ENCODE peak calls at places on chromosomes 16 and 17, in four cellular contexts. L is fibroblast of lung, J is foreskin fibroblast, S is neural crest cell. T is an unnamed sample.

GRCh38 chr17:49585422-49586027 is 9.9 kb downstream of the NXPH3 start:
- DNase-seq in J (no peak), S (no peak), L (no peak), T (no peak)

GRCh38 chr17:40121191-40121885 is 433 bp upstream of the MSL1 start:
- DNase-seq in J (peak), L (peak), S (peak), T (peak)

GRCh38 chr17:21039839-21040575 is 2.8 kb downstream of the USP22 start:
- DNase-seq in L (peak), J (no peak), S (no peak), T (no peak)

GRCh38 chr16:69833357-69833781 is 71.2 kb downstream of the WWP2 start:
- DNase-seq in S (no peak), J (peak), L (no peak), T (no peak)

GRCh38 chr17:80034654-80034976 is 1.1 kb downstream of the TBC1D16 start:
- DNase-seq in L (no peak), J (peak), S (no peak), T (no peak)

GRCh38 chr17:17305282-17305801 is 2.2 kb downstream of the NT5M start:
- DNase-seq in L (no peak), J (no peak), S (no peak), T (no peak)

GRCh38 chr17:57682667-57683066 is 62.4 kb downstream of the CCDC182 start:
- DNase-seq in S (no peak), J (no peak), L (no peak), T (peak)

GRCh38 chr17:29918922-29919856 is 10.8 kb downstream of the SSH2 start:
- DNase-seq in J (no peak), L (peak), S (no peak), T (no peak)

GRCh38 chr17:35448214-35448898 is at the start of gene SLFN13:
- DNase-seq in L (peak), J (peak), S (peak), T (no peak)

GRCh38 chr16:52629296-52629695 is 82.4 kb upstream of the TOX3 start:
- DNase-seq in L (peak), S (no peak), J (no peak), T (no peak)

GRCh38 chr17:42251115-42251514 is 25.1 kb downstream of the STAT5B start:
- DNase-seq in J (no peak), S (no peak), L (peak), T (no peak)
- TF ChIP-seq CTCF in J (peak), S (peak), L (peak), T (peak)

GRCh38 chr17:47620503-47621245 is 29.0 kb upstream of the KPNB1 start:
- DNase-seq in S (no peak), J (no peak), L (no peak), T (no peak)

GRCh38 chr17:47622179-47622549 is 27.6 kb upstream of the KPNB1 start:
- DNase-seq in S (no peak), L (peak), J (no peak), T (no peak)

GRCh38 chr17:47618416-47618815 is 31.3 kb upstream of the KPNB1 start:
- DNase-seq in J (no peak), L (no peak), S (no peak), T (no peak)

GRCh38 chr17:47624727-47625068 is 25.0 kb upstream of the KPNB1 start:
- DNase-seq in J (no peak), L (no peak), S (no peak), T (no peak)

GRCh38 chr17:47621293-47622178 is 28.2 kb upstream of the KPNB1 start:
- DNase-seq in L (peak), J (peak), S (no peak), T (peak)
- TF ChIP-seq CTCF in L (peak), J (no peak), S (no peak), T (no peak)

GRCh38 chr17:41655611-41656111 is 31.3 kb upstream of the KRT17 start:
- DNase-seq in J (no peak), S (no peak), L (no peak), T (no peak)

GRCh38 chr17:41652461-41652960 is 28.1 kb upstream of the KRT17 start:
- DNase-seq in L (no peak), S (no peak), J (no peak), T (no peak)

GRCh38 chr17:41653421-41654133 is 29.2 kb upstream of the KRT17 start:
- DNase-seq in S (no peak), L (no peak), J (no peak), T (no peak)

GRCh38 chr17:41654908-41655607 is 30.7 kb upstream of the KRT17 start:
- DNase-seq in L (no peak), J (no peak), S (no peak), T (no peak)

DNA sequence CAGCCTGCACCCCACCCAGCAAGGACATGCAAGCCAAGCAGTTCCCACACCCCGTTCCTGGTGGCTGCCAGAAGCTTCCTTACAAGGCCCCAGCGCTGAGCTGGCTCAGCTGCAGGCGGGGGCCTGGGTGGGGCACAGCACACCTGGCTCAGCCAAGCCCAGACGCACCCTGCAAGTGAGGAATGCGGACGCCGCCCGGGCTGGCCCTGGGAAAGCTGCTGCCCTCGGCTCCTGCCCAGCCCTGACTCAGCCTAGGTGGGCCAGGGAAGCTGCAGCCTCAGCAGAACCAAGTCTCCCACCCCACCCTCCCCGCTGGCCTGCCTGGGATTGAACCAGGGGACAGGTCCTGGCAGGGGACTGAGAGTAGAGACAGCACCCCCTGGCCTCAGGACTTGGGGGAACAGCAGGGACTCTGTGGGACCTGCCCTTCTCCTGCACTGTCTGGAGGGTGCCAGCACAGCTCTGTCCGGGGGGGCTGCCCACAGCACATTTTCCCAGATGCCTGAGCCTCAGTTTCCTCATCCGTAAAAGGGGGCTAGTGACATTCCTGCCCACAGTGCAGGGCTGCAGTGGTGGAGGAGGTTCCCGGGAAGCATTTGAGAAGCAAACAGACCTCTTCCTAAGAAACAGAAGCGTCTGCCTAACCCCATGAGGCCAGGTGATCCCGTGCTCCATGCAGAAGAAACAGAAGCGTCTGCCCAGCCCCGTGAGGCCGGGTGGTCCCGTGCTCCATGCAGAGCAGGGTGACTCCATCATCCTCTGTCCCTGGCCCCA is 29.9 kb upstream of the KRT17 start:
- DNase-seq in L (no peak), S (no peak), J (no peak), T (no peak)
- TF ChIP-seq CTCF in L (no peak), S (no peak), J (no peak), T (no peak)

GRCh38 chr17:18850679-18851078 is 7.3 kb upstream of the PRPSAP2 start:
- DNase-seq in J (no peak), S (no peak), L (no peak), T (no peak)

GRCh38 chr17:18855831-18856624 is 1.9 kb upstream of the PRPSAP2 start:
- DNase-seq in S (peak), L (peak), J (peak), T (peak)

GRCh38 chr17:18854956-18855355 is 3.0 kb upstream of the PRPSAP2 start:
- DNase-seq in L (no peak), J (no peak), S (no peak), T (peak)

GRCh38 chr17:18851206-18851605 is 6.7 kb upstream of the PRPSAP2 start:
- DNase-seq in J (no peak), L (no peak), S (no peak), T (no peak)
- TF ChIP-seq CTCF in J (no peak), L (no peak), S (no peak), T (no peak)

DNA sequence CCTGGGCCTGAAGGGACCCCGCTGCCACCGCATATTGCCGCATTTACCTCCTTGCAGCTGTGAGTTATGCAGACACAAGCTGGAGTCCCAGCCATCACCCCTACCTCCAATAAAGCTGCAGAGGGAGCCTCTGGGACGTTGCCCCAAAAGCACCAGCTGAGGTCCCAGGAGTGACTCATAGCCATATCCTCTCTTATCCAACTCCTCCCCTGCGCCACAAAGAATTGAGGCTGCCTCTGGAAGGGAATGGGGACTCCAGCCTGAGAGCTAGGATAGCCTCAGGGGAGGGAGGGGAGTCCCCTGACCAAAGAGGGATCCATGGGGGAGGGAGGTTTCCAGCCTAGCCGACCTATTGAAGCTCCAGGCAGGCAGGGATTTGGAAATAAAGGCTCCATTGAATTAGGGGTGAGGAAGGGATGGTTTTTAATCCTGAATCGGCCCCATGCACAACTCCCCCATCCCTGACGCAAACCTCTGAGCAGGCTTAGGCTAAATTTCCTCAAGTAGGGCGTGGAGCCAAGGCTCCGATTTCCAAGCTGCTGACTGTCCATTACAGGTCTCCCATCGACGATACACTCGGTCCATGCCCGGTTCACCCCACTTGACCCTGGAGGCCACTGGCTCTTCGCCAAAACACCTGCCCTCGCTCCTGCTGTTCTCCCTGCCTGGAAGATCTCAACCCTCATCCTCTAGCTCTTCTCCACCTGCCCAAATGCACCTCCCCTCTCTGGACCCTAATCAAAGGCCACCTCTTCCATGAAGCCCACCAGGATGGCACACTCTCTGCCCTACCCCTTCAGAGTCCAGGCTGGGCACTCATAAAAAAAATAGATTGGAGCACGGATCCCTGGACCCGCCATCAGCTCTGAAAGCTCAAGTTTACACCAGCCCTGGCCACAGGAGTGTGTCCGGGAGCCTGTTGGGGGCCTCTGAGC is 27.5 kb downstream of the PIMREG start:
- DNase-seq in L (peak), S (no peak), J (peak), T (no peak)
- TF ChIP-seq CTCF in L (peak), S (no peak), J (no peak), T (no peak)

GRCh38 chr17:76179496-76180467 is 38.7 kb upstream of the FOXJ1 start:
- DNase-seq in S (no peak), J (peak), L (no peak), T (no peak)
- TF ChIP-seq CTCF in S (no peak), J (no peak), L (no peak), T (no peak)

DNA sequence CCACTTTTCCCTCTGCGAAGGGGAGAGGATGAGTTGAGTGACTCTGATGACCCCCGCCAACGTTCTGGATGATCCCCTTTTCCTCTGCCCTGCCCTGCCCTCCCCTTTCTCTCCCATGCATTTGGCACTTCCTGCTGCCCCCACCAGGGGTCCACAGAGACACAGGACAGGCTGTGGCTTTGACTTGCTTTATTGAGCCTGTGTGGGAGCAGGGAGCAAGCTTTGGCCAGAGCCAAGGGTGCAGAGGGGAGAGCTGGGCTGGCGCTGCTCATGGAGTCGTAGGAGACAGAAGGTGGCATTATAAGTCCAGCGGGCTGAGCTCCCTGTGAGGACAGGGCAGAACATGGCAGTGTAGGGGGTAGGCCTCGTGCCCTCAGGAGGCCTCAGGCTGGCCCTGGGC is 1.6 kb downstream of the PPY start:
- DNase-seq in L (no peak), S (peak), J (no peak), T (no peak)
- TF ChIP-seq CTCF in L (peak), S (peak), J (peak), T (peak)

GRCh38 chr16:20740007-20740883 is 1.4 kb downstream of the THUMPD1 start:
- DNase-seq in L (peak), S (no peak), J (peak), T (no peak)
- TF ChIP-seq CTCF in L (peak), S (peak), J (peak), T (peak)

GRCh38 chr16:15482068-15482747 is 47.8 kb downstream of the BMERB1 start:
- DNase-seq in S (no peak), J (peak), L (peak), T (peak)
- TF ChIP-seq CTCF in S (no peak), J (peak), L (peak), T (peak)

GRCh38 chr17:73214851-73215250 is 22.0 kb downstream of the COG1 start:
- DNase-seq in J (no peak), L (no peak), S (no peak), T (no peak)

GRCh38 chr17:73211745-73212144 is 18.9 kb downstream of the COG1 start:
- DNase-seq in J (no peak), L (no peak), S (no peak), T (no peak)

GRCh38 chr17:73210002-73210678 is 17.3 kb downstream of the COG1 start:
- DNase-seq in J (no peak), S (no peak), L (no peak), T (no peak)

GRCh38 chr17:73214008-73214407 is 21.2 kb downstream of the COG1 start:
- DNase-seq in J (no peak), S (no peak), L (no peak), T (no peak)

GRCh38 chr17:73215414-73215813 is 22.6 kb downstream of the COG1 start:
- DNase-seq in S (no peak), J (no peak), L (no peak), T (no peak)
- TF ChIP-seq CTCF in S (peak), J (no peak), L (no peak), T (no peak)

T was measured in osteocyte.